ENCODE peak calls at places on chromosomes 4 and X, in six cellular contexts. Z, G, I, F, C and U are unnamed samples.

GRCh38 chr4:105147226-105148151 is 813 bp downstream of the TET2 start:
- DNase-seq in I (peak; percentile 18), G (peak; percentile 27), F (no peak), C (peak; percentile 34), Z (no peak), U (peak; percentile 51)

GRCh38 chrX:41922694-41923171 is 621 bp downstream of the CASK start:
- DNase-seq in I (peak; percentile 26), Z (peak; percentile 22), G (peak; percentile 26), C (no peak), F (peak; percentile 1), U (peak; percentile 13)

GRCh38 chrX:41388543-41388942 is 54.6 kb downstream of the DDX3X start:
- DNase-seq in C (no peak), Z (no peak), G (no peak), F (no peak), I (no peak), U (no peak)

GRCh38 chr4:182309877-182310276 is 66.7 kb downstream of the TENM3 start:
- DNase-seq in G (no peak), C (no peak), F (no peak), Z (no peak), I (no peak), U (no peak)

GRCh38 chr4:32752962-32753361 is 2032.8 kb downstream of the PCDH7 start:
- DNase-seq in G (no peak), I (no peak), F (no peak), C (no peak), Z (no peak), U (no peak)

GRCh38 chr4:55186123-55186522 is 60.7 kb upstream of the KDR start:
- DNase-seq in G (no peak), I (no peak), Z (no peak), C (no peak), F (no peak), U (no peak)

GRCh38 chrX:113929004-113929403 is 654.9 kb upstream of the HTR2C start:
- DNase-seq in Z (no peak), F (no peak), I (peak; percentile 15), G (no peak), C (peak; percentile 53), U (peak; percentile 74)

GRCh38 chrX:120120223-120120622 is 4.5 kb upstream of the RHOXF1 start:
- DNase-seq in I (peak; percentile 59), G (no peak), Z (no peak), C (peak; percentile 4), F (no peak), U (no peak)

GRCh38 chr4:108072300-108072699 is 82.6 kb downstream of the HADH start:
- DNase-seq in G (peak; percentile 85), Z (no peak), C (no peak), I (no peak), F (peak; percentile 28), U (no peak)

GRCh38 chrX:109911046-109911445 is 91.9 kb upstream of the TMEM164 start:
- DNase-seq in G (no peak), F (no peak), I (peak; percentile 16), Z (no peak), C (peak; percentile 24), U (peak; percentile 20)

GRCh38 chrX:41906515-41907165 is 16.7 kb downstream of the CASK start:
- DNase-seq in Z (no peak), I (no peak), F (no peak), G (no peak), C (peak; percentile 23), U (peak; percentile 69)

GRCh38 chr4:19883841-19884240 is 367.9 kb upstream of the SLIT2 start:
- DNase-seq in Z (no peak), I (no peak), F (no peak), G (no peak), C (peak; percentile 55), U (peak; percentile 4)

GRCh38 chr4:181611033-181611711 is 632.0 kb upstream of the TENM3 start:
- DNase-seq in G (no peak), C (no peak), F (no peak), Z (no peak), I (no peak), U (no peak)

GRCh38 chr4:108601517-108601916 is 18.9 kb upstream of the RPL34 start:
- DNase-seq in Z (no peak), C (no peak), F (no peak), G (no peak), I (no peak), U (no peak)

GRCh38 chrX:10769696-10770619 is 149.6 kb upstream of the MID1 start:
- DNase-seq in Z (no peak), I (peak; percentile 15), C (peak; percentile 57), G (no peak), F (no peak), U (no peak)

GRCh38 chr4:7135389-7135746 is 57.0 kb upstream of the SORCS2 start:
- DNase-seq in C (peak; percentile 34), Z (no peak), I (no peak), G (no peak), F (no peak), U (no peak)

GRCh38 chrX:66638591-66639500 is at the start of gene EDA2R:
- DNase-seq in I (peak; percentile 58), G (peak; percentile 50), C (peak; percentile 89), Z (peak; percentile 51), F (no peak), U (peak; percentile 92)

GRCh38 chrX:72123471-72124185 is 8.1 kb downstream of the RTL5 start:
- DNase-seq in I (peak; percentile 42), F (no peak), G (no peak), Z (peak; percentile 49), C (no peak), U (no peak)